ENCODE peak calls at places on chromosomes 16 and 17, in four cellular contexts. O, U, R and S are unnamed samples.

GRCh38 chr16:57473176-57473840 is 10.8 kb downstream of the POLR2C start:
- DNase-seq in O (no peak), U (no peak), R (no peak), S (no peak)

GRCh38 chr17:78127888-78128615 is 503 bp downstream of the TMC6 start:
- DNase-seq in O (no peak), U (peak), R (no peak), S (no peak)

GRCh38 chr17:78341559-78342437 is 18.1 kb downstream of the SOCS3 start:
- DNase-seq in O (no peak), U (peak), R (peak), S (no peak)

GRCh38 chr17:39738568-39738901 is 797 bp downstream of the GRB7 start:
- DNase-seq in O (no peak), U (peak), R (no peak), S (no peak)

GRCh38 chr17:66990047-66990446 is 25.5 kb downstream of the CACNG4 start:
- DNase-seq in O (no peak), U (no peak), R (no peak), S (no peak)

GRCh38 chr17:56834380-56835258 is 668 bp downstream of the DGKE start:
- DNase-seq in O (no peak), U (peak), R (no peak), S (no peak)

GRCh38 chr17:66401364-66401763 is 99.0 kb downstream of the PRKCA start:
- DNase-seq in O (no peak), U (peak), R (no peak), S (no peak)

GRCh38 chr16:82700541-82701240 is 73.9 kb downstream of the CDH13 start:
- DNase-seq in O (no peak), U (no peak), R (peak), S (no peak)

GRCh38 chr17:42065201-42065600 is 14.8 kb upstream of the C17orf113 start:
- DNase-seq in O (no peak), U (no peak), R (no peak), S (no peak)

GRCh38 chr17:50028207-50029120 is 27.4 kb upstream of the ITGA3 start:
- DNase-seq in O (no peak), U (no peak), R (peak), S (peak)

GRCh38 chr17:34414338-34414737 is 51.3 kb upstream of the CCL1 start:
- DNase-seq in O (no peak), U (no peak), R (no peak), S (no peak)

GRCh38 chr16:17845031-17845430 is 374.3 kb upstream of the XYLT1 start:
- DNase-seq in O (no peak), U (no peak), R (no peak), S (no peak)

GRCh38 chr17:54992797-54993639 is 24.5 kb downstream of the STXBP4 start:
- DNase-seq in O (no peak), U (peak), R (peak), S (no peak)

GRCh38 chr16:1708083-1708767 is 2.2 kb downstream of the MAPK8IP3 start:
- DNase-seq in O (no peak), U (peak), R (no peak), S (no peak)

GRCh38 chr17:47934856-47935255 is 6.5 kb upstream of the PNPO start:
- DNase-seq in O (no peak), U (no peak), R (no peak), S (no peak)

GRCh38 chr17:45660474-45660873 is 123.6 kb upstream of the CRHR1 start:
- DNase-seq in O (no peak), U (no peak), R (no peak), S (no peak)

GRCh38 chr17:81390029-81390428 is 5.2 kb upstream of the BAHCC1 start:
- DNase-seq in O (no peak), U (no peak), R (no peak), S (no peak)
- H3K4me3 ChIP-seq in O (no peak), U (no peak), R (no peak), S (no peak)

DNA sequence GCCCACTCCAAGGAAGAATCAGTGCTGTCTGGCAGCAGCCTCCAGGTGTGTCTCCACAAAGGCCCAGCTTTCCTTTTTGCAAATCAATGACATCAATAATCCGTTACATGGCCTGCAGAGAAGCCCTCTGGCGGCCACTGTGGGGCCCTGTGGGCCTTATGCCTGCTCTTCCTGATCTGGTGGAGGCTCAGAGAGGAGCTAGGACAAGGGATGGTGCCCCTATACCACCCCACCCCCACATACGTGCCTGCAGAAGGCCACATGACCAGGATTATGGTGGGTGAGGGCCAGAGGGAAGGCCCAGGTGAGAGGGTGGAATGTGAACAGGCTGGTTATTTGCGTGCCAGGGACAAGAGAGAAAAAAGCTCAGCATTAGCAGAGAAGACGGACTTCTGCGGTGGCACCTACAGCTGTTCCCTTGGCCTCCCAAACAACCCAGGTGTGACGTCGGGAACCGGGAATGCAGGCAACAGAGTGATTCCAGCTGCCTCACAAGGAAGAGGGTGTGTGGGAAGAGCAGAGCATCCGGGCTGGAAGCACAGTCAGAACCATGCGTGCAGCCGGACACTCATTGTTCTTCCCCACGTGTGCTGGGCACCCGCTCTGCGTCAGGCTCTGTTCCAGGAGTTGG is 22.5 kb downstream of the EIF4A3 start:
- DNase-seq in O (no peak), U (no peak), R (peak), S (no peak)
- TF ChIP-seq CTCF in O (peak), U (peak), R (peak), S (peak)

GRCh38 chr17:68346448-68346847 is 55.2 kb downstream of the ARSG start:
- DNase-seq in O (no peak), U (no peak), R (no peak), S (no peak)

GRCh38 chr17:68343976-68344375 is 52.7 kb downstream of the ARSG start:
- DNase-seq in O (no peak), U (no peak), R (no peak), S (no peak)

GRCh38 chr17:68347380-68347779 is 56.1 kb downstream of the ARSG start:
- DNase-seq in O (no peak), U (no peak), R (no peak), S (no peak)

GRCh38 chr17:68341482-68341881 is 50.2 kb downstream of the ARSG start:
- DNase-seq in O (no peak), U (no peak), R (no peak), S (no peak)

GRCh38 chr17:68344701-68345136 is 53.4 kb downstream of the ARSG start:
- DNase-seq in O (no peak), U (no peak), R (no peak), S (no peak)
- H3K4me3 ChIP-seq in O (no peak), U (no peak), R (no peak), S (no peak)

DNA sequence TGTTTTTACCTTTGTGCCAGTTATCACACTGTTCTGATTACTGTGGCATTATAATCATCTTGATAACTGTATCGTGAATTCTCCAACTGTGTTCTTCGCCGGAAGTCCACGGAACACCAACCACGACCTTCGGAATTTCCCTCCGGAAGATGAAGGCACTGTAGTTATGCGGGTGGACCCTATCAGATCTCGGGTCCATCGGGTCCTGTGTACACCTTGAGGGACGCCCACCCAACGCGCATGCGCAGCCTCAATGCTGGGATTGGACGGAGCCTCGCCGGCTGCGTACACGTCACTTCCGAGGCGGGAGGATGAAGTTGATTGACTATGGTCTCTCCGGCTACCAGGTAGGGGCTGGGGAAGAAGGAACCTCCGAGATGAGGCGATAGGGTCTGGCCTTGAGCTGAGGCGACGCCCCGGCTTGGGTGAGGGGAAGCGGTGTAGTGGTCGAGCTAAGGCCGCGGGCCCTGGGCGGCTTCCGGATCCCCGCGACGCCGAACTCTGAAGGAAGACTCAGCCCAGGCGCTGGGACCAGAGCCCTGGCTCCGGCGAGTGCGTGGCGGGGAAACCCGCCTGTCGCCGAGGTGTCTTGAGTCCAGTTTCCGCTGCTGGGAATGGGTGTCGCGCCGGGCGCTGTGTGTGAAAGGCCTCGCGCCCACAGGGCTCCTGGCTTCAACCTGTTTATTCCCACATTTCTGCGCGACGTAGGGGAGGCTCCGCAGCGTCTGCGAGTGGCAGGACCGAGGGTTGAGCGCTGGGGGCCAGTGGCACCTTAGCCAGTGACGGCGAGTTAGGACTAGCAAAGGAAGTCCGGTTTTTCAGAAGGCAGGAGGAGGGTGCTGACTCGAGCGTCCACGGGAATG is at the start of gene DHRS7B:
- DNase-seq in O (peak), U (peak), R (peak), S (peak)
- TF ChIP-seq CTCF in O (no peak), U (no peak), R (peak), S (peak)

GRCh38 chr17:21125862-21126261 is 902 bp upstream of the DHRS7B start:
- DNase-seq in O (no peak), U (no peak), R (no peak), S (no peak)
- H3K4me3 ChIP-seq in O (no peak), U (peak), R (no peak), S (no peak)

GRCh38 chr17:18141210-18141803 is 32.8 kb downstream of the MYO15A start:
- DNase-seq in O (no peak), U (peak), R (peak), S (no peak)

GRCh38 chr17:18142417-18142816 is 33.9 kb downstream of the MYO15A start:
- DNase-seq in O (no peak), U (no peak), R (no peak), S (no peak)

GRCh38 chr17:18145811-18146210 is 37.3 kb downstream of the MYO15A start:
- DNase-seq in O (no peak), U (no peak), R (no peak), S (no peak)

GRCh38 chr17:18144261-18144660 is 35.7 kb downstream of the MYO15A start:
- DNase-seq in O (no peak), U (no peak), R (no peak), S (no peak)

DNA sequence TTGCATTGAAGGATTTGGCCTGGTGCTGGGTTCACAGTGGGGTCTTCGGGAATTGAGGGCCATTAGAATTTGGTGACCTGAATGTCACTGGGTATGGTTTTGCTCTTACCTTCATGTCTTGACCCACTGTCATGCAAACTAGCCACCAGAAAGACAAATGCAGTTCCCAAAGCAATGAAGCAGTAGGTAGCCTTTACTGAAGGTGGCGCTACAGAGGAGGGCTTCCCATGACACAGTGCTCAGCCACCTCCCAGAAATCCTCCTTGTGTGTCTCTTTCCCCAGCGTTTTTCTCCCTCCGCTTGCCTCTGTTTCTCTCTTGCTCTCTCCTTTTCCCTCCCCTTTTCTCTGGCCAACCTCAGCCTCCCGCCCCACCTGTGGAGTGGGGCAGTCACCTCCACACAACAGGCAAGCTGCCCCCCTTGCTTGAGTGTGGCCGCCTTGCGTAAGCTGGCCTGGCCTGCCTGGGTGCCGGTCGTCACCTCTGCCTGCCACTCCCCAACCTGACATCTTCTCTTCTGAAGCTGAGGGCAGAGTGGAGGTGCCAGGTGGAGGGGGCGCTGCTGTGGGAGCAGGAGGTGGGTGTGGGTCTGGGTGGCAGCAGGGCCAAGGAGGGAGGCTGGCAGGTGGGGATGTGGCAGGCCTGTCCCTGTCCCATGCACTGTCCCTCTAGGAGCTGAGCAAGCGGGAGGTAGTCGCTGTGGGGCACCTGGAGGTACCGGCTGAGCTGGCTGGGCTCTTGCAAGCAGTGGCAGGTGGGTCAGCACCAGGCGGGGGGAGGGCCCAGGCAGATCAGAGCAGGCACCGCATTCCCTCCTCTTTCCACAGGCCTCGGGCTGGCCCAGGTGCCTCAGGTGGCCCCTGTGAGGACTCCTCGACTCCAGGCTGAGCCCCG is 34.7 kb downstream of the MYO15A start:
- DNase-seq in O (no peak), U (peak), R (no peak), S (no peak)
- TF ChIP-seq CTCF in O (peak), U (peak), R (peak), S (peak)

DNA sequence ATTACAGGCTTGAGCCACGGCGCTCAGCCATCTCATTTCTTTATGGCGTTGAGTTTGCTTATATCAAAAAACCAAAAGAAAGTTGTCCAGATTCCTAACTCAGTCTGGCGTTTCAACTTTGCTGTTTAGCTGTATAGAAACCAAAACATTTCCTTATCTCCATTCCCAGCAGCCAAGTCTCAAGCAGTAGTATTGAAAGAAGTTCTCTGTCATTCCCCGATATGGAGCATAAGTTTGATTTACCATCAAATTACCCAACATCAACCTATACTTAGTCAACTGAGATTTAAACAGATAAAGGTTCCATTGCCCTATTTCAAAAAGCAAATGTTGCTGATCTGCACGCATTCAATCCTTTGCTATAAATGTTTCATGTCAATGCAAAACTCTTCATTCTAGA is 27.5 kb upstream of the RAB11FIP4 start:
- DNase-seq in O (no peak), U (no peak), R (no peak), S (no peak)
- H3K4me3 ChIP-seq in O (no peak), U (no peak), R (no peak), S (no peak)

GRCh38 chr17:51298508-51299371 is 38.4 kb downstream of the UTP18 start:
- DNase-seq in O (no peak), U (peak), R (peak), S (no peak)
- TF ChIP-seq CTCF in O (peak), U (peak), R (peak), S (peak)

GRCh38 chr17:17375826-17376225 is 72.7 kb downstream of the NT5M start:
- DNase-seq in O (no peak), U (no peak), R (peak), S (no peak)
- H3K4me3 ChIP-seq in O (no peak), U (no peak), R (no peak), S (no peak)

GRCh38 chr17:79796570-79797491 is at the start of gene CBX8:
- DNase-seq in O (peak), U (peak), R (peak), S (peak)
- TF ChIP-seq CTCF in O (peak), U (no peak), R (no peak), S (no peak)